ENCODE peak calls at places on chromosomes 2 and 18, in four cellular contexts. One of them, this sample, is unnamed.

GRCh38 chr2:10368491-10369231 is 66.0 kb downstream of the HPCAL1 start:
- DNase-seq in right lobe of liver: peak; percentile 91
- DNase-seq in coronary artery: no peak
- DNase-seq in NCI-H460: no peak
- DNase-seq in this sample: no peak

GRCh38 chr18:5478261-5478660 is 65.5 kb downstream of the EPB41L3 start:
- DNase-seq in coronary artery: no peak
- DNase-seq in NCI-H460: no peak
- DNase-seq in right lobe of liver: no peak
- DNase-seq in this sample: no peak

GRCh38 chr18:69838620-69839411 is 108.9 kb downstream of the CD226 start:
- DNase-seq in coronary artery: no peak
- DNase-seq in NCI-H460: peak; percentile 15
- DNase-seq in right lobe of liver: no peak
- DNase-seq in this sample: no peak

GRCh38 chr2:46829240-46829970 is 86.2 kb downstream of the MCFD2 start:
- DNase-seq in NCI-H460: no peak
- DNase-seq in coronary artery: peak; percentile 19
- DNase-seq in right lobe of liver: no peak
- DNase-seq in this sample: no peak

GRCh38 chr2:64259301-64259700 is 115.1 kb upstream of the PELI1 start:
- DNase-seq in NCI-H460: no peak
- DNase-seq in coronary artery: no peak
- DNase-seq in right lobe of liver: no peak
- DNase-seq in this sample: no peak

GRCh38 chr2:45732946-45733345 is 81.5 kb downstream of the PRKCE start:
- DNase-seq in coronary artery: no peak
- DNase-seq in NCI-H460: no peak
- DNase-seq in right lobe of liver: no peak
- DNase-seq in this sample: no peak

GRCh38 chr2:216615298-216616082 is 17.7 kb upstream of the IGFBP2 start:
- DNase-seq in coronary artery: no peak
- DNase-seq in right lobe of liver: peak; percentile 85
- DNase-seq in NCI-H460: no peak
- DNase-seq in this sample: no peak

GRCh38 chr2:156918410-156918809 is 339.1 kb upstream of the GALNT5 start:
- DNase-seq in right lobe of liver: no peak
- DNase-seq in NCI-H460: no peak
- DNase-seq in coronary artery: no peak
- DNase-seq in this sample: no peak

GRCh38 chr18:13537022-13537780 is 189.2 kb downstream of the FAM210A start:
- DNase-seq in right lobe of liver: no peak
- DNase-seq in NCI-H460: no peak
- DNase-seq in coronary artery: peak; percentile 50
- DNase-seq in this sample: no peak

GRCh38 chr2:237927135-237927534 is 39.7 kb upstream of the UBE2F start:
- DNase-seq in NCI-H460: no peak
- DNase-seq in coronary artery: no peak
- DNase-seq in right lobe of liver: no peak
- DNase-seq in this sample: no peak

GRCh38 chr2:128394004-128394730 is 75.5 kb upstream of the HS6ST1 start:
- DNase-seq in coronary artery: peak; percentile 22
- DNase-seq in NCI-H460: no peak
- DNase-seq in right lobe of liver: no peak
- DNase-seq in this sample: no peak

GRCh38 chr2:99926986-99927385 is 215.4 kb downstream of the AFF3 start:
- DNase-seq in NCI-H460: no peak
- DNase-seq in coronary artery: no peak
- DNase-seq in right lobe of liver: no peak
- DNase-seq in this sample: no peak

GRCh38 chr2:226185613-226186211 is 613.9 kb downstream of the IRS1 start:
- DNase-seq in NCI-H460: peak; percentile 80
- DNase-seq in coronary artery: no peak
- DNase-seq in right lobe of liver: no peak
- DNase-seq in this sample: no peak

GRCh38 chr18:55777666-55778304 is 189.8 kb upstream of the TCF4 start:
- DNase-seq in NCI-H460: no peak
- DNase-seq in coronary artery: no peak
- DNase-seq in right lobe of liver: no peak
- DNase-seq in this sample: no peak

GRCh38 chr2:101740555-101740964 is 43.1 kb downstream of the MAP4K4 start:
- DNase-seq in NCI-H460: no peak
- DNase-seq in right lobe of liver: no peak
- DNase-seq in coronary artery: no peak
- DNase-seq in this sample: no peak

GRCh38 chr2:3708576-3708975 is 5.2 kb downstream of the DCDC2C start:
- DNase-seq in right lobe of liver: no peak
- DNase-seq in coronary artery: no peak
- DNase-seq in NCI-H460: no peak
- DNase-seq in this sample: no peak

GRCh38 chr2:2847131-2847740 is 516.2 kb upstream of the MYT1L start:
- DNase-seq in right lobe of liver: no peak
- DNase-seq in coronary artery: no peak
- DNase-seq in NCI-H460: no peak
- DNase-seq in this sample: no peak

GRCh38 chr2:168920504-168921157 is 19.5 kb downstream of the G6PC2 start:
- DNase-seq in NCI-H460: peak; percentile 36
- DNase-seq in coronary artery: no peak
- DNase-seq in right lobe of liver: no peak
- DNase-seq in this sample: no peak

GRCh38 chr2:152028182-152028862 is 70.5 kb downstream of the CACNB4 start:
- DNase-seq in coronary artery: no peak
- DNase-seq in right lobe of liver: no peak
- DNase-seq in NCI-H460: no peak
- DNase-seq in this sample: no peak

GRCh38 chr18:48105317-48105716 is 174.9 kb upstream of the SMAD2 start:
- DNase-seq in NCI-H460: no peak
- DNase-seq in right lobe of liver: no peak
- DNase-seq in coronary artery: no peak
- DNase-seq in this sample: no peak

GRCh38 chr2:98768765-98769476 is 38.0 kb upstream of the MGAT4A start:
- DNase-seq in NCI-H460: no peak
- DNase-seq in right lobe of liver: no peak
- DNase-seq in coronary artery: no peak
- DNase-seq in this sample: no peak

GRCh38 chr2:156379069-156379468 is 46.5 kb upstream of the NR4A2 start:
- DNase-seq in coronary artery: no peak
- DNase-seq in NCI-H460: no peak
- DNase-seq in right lobe of liver: no peak
- DNase-seq in this sample: no peak

This sample was measured in stimulated activated naive B cell treated with anti-CD40 and anti-IgM and Interleukin-4, amounts not matched to agents 10 μg/mL and 1 μg/mL and 100 μg/mL, for 72 hours.